ENCODE peak calls at places on chromosomes 13 and 19, in seven cellular contexts. One of them, this sample, is unnamed.

GRCh38 chr13:112657850-112658445 is 31.9 kb upstream of the ATP11A start:
- DNase-seq in natural killer cell: no peak
- DNase-seq in activated CD4-positive, CD25-positive, alpha-beta regulatory T cell: no peak
- DNase-seq in T-helper 9 cell: no peak
- DNase-seq in kidney tubule cell: peak; percentile 99
- DNase-seq in left ventricle myocardium superior: no peak
- DNase-seq in pancreas: no peak
- DNase-seq in this sample: no peak

GRCh38 chr13:27349458-27349857 is 75.0 kb upstream of the GTF3A start:
- DNase-seq in pancreas: no peak
- DNase-seq in left ventricle myocardium superior: no peak
- DNase-seq in kidney tubule cell: no peak
- DNase-seq in natural killer cell: no peak
- DNase-seq in activated CD4-positive, CD25-positive, alpha-beta regulatory T cell: no peak
- DNase-seq in T-helper 9 cell: no peak
- DNase-seq in this sample: no peak

GRCh38 chr13:91572944-91573535 is 174.6 kb downstream of the GPC5 start:
- DNase-seq in kidney tubule cell: no peak
- DNase-seq in T-helper 9 cell: no peak
- DNase-seq in activated CD4-positive, CD25-positive, alpha-beta regulatory T cell: no peak
- DNase-seq in natural killer cell: no peak
- DNase-seq in left ventricle myocardium superior: no peak
- DNase-seq in pancreas: no peak
- DNase-seq in this sample: no peak

GRCh38 chr19:19385900-19386339 is 19.6 kb upstream of the GATAD2A start:
- DNase-seq in pancreas: peak; percentile 86
- DNase-seq in activated CD4-positive, CD25-positive, alpha-beta regulatory T cell: peak; percentile 38
- DNase-seq in left ventricle myocardium superior: no peak
- DNase-seq in natural killer cell: no peak
- DNase-seq in T-helper 9 cell: peak; percentile 48
- DNase-seq in kidney tubule cell: no peak
- DNase-seq in this sample: no peak

GRCh38 chr13:86563308-86563707 is 764.1 kb upstream of the SLITRK6 start:
- DNase-seq in activated CD4-positive, CD25-positive, alpha-beta regulatory T cell: no peak
- DNase-seq in kidney tubule cell: peak; percentile 27
- DNase-seq in left ventricle myocardium superior: no peak
- DNase-seq in natural killer cell: no peak
- DNase-seq in T-helper 9 cell: no peak
- DNase-seq in pancreas: no peak
- DNase-seq in this sample: no peak

GRCh38 chr13:64817721-64818120 is 2412.4 kb downstream of the PCDH9 start:
- DNase-seq in kidney tubule cell: no peak
- DNase-seq in pancreas: no peak
- DNase-seq in left ventricle myocardium superior: no peak
- DNase-seq in natural killer cell: no peak
- DNase-seq in activated CD4-positive, CD25-positive, alpha-beta regulatory T cell: no peak
- DNase-seq in T-helper 9 cell: no peak
- DNase-seq in this sample: no peak

GRCh38 chr19:38900816-38901215 is 1.0 kb downstream of the NFKBIB start:
- DNase-seq in kidney tubule cell: no peak
- DNase-seq in natural killer cell: no peak
- DNase-seq in activated CD4-positive, CD25-positive, alpha-beta regulatory T cell: no peak
- DNase-seq in T-helper 9 cell: no peak
- DNase-seq in left ventricle myocardium superior: no peak
- DNase-seq in pancreas: no peak
- DNase-seq in this sample: no peak

GRCh38 chr13:110044521-110045200 is 258.3 kb upstream of the IRS2 start:
- DNase-seq in pancreas: no peak
- DNase-seq in left ventricle myocardium superior: no peak
- DNase-seq in T-helper 9 cell: no peak
- DNase-seq in natural killer cell: no peak
- DNase-seq in kidney tubule cell: peak; percentile 37
- DNase-seq in activated CD4-positive, CD25-positive, alpha-beta regulatory T cell: no peak
- DNase-seq in this sample: no peak

GRCh38 chr19:6828306-6828697 is 55.8 kb downstream of the VAV1 start:
- DNase-seq in activated CD4-positive, CD25-positive, alpha-beta regulatory T cell: no peak
- DNase-seq in pancreas: no peak
- DNase-seq in natural killer cell: no peak
- DNase-seq in kidney tubule cell: peak; percentile 90
- DNase-seq in T-helper 9 cell: no peak
- DNase-seq in left ventricle myocardium superior: no peak
- DNase-seq in this sample: no peak

GRCh38 chr19:51354103-51354741 is 12.0 kb downstream of the ETFB start:
- DNase-seq in kidney tubule cell: no peak
- DNase-seq in pancreas: no peak
- DNase-seq in activated CD4-positive, CD25-positive, alpha-beta regulatory T cell: no peak
- DNase-seq in T-helper 9 cell: no peak
- DNase-seq in left ventricle myocardium superior: no peak
- DNase-seq in natural killer cell: no peak
- DNase-seq in this sample: no peak

GRCh38 chr13:102399791-102400618 is 1.8 kb downstream of the FGF14 start:
- DNase-seq in activated CD4-positive, CD25-positive, alpha-beta regulatory T cell: no peak
- DNase-seq in T-helper 9 cell: no peak
- DNase-seq in kidney tubule cell: peak; percentile 19
- DNase-seq in pancreas: peak; percentile 68
- DNase-seq in natural killer cell: no peak
- DNase-seq in left ventricle myocardium superior: peak; percentile 41
- DNase-seq in this sample: no peak

GRCh38 chr13:104385409-104385808 is 1319.2 kb upstream of the SLC10A2 start:
- DNase-seq in T-helper 9 cell: no peak
- DNase-seq in kidney tubule cell: peak; percentile 74
- DNase-seq in activated CD4-positive, CD25-positive, alpha-beta regulatory T cell: no peak
- DNase-seq in natural killer cell: no peak
- DNase-seq in left ventricle myocardium superior: no peak
- DNase-seq in pancreas: no peak
- DNase-seq in this sample: no peak

GRCh38 chr19:14542721-14543328 is 13.4 kb downstream of the TECR start:
- DNase-seq in natural killer cell: no peak
- DNase-seq in left ventricle myocardium superior: no peak
- DNase-seq in kidney tubule cell: no peak
- DNase-seq in pancreas: no peak
- DNase-seq in T-helper 9 cell: no peak
- DNase-seq in activated CD4-positive, CD25-positive, alpha-beta regulatory T cell: no peak
- DNase-seq in this sample: no peak

GRCh38 chr13:41465215-41465907 is 8.0 kb downstream of the RGCC start:
- DNase-seq in kidney tubule cell: peak; percentile 90
- DNase-seq in activated CD4-positive, CD25-positive, alpha-beta regulatory T cell: peak; percentile 71
- DNase-seq in T-helper 9 cell: peak; percentile 76
- DNase-seq in natural killer cell: peak; percentile 79
- DNase-seq in left ventricle myocardium superior: peak; percentile 63
- DNase-seq in pancreas: no peak
- DNase-seq in this sample: peak; percentile 83

GRCh38 chr19:33529094-33529676 is 7.6 kb upstream of the PEPD start:
- DNase-seq in activated CD4-positive, CD25-positive, alpha-beta regulatory T cell: no peak
- DNase-seq in natural killer cell: no peak
- DNase-seq in kidney tubule cell: no peak
- DNase-seq in left ventricle myocardium superior: no peak
- DNase-seq in T-helper 9 cell: no peak
- DNase-seq in pancreas: no peak
- DNase-seq in this sample: no peak

GRCh38 chr13:113458218-113459065 is 5.2 kb upstream of the ADPRHL1 start:
- DNase-seq in T-helper 9 cell: no peak
- DNase-seq in activated CD4-positive, CD25-positive, alpha-beta regulatory T cell: no peak
- DNase-seq in pancreas: peak; percentile 55
- DNase-seq in kidney tubule cell: no peak
- DNase-seq in natural killer cell: no peak
- DNase-seq in left ventricle myocardium superior: peak; percentile 71
- DNase-seq in this sample: no peak

GRCh38 chr13:84645196-84646071 is 763.2 kb upstream of the SLITRK1 start:
- DNase-seq in left ventricle myocardium superior: no peak
- DNase-seq in T-helper 9 cell: no peak
- DNase-seq in natural killer cell: no peak
- DNase-seq in pancreas: no peak
- DNase-seq in activated CD4-positive, CD25-positive, alpha-beta regulatory T cell: no peak
- DNase-seq in kidney tubule cell: peak; percentile 84
- DNase-seq in this sample: no peak

GRCh38 chr19:7512400-7512851 is 3.5 kb upstream of the ZNF358 start:
- DNase-seq in activated CD4-positive, CD25-positive, alpha-beta regulatory T cell: no peak
- DNase-seq in left ventricle myocardium superior: no peak
- DNase-seq in pancreas: no peak
- DNase-seq in T-helper 9 cell: no peak
- DNase-seq in kidney tubule cell: no peak
- DNase-seq in natural killer cell: no peak
- DNase-seq in this sample: no peak

GRCh38 chr13:111401755-111402154 is 81.3 kb downstream of the TEX29 start:
- DNase-seq in pancreas: no peak
- DNase-seq in natural killer cell: no peak
- DNase-seq in left ventricle myocardium superior: no peak
- DNase-seq in T-helper 9 cell: no peak
- DNase-seq in activated CD4-positive, CD25-positive, alpha-beta regulatory T cell: no peak
- DNase-seq in kidney tubule cell: no peak
- DNase-seq in this sample: no peak

GRCh38 chr19:27776524-27776923 is 1436.4 kb downstream of the UQCRFS1 start:
- DNase-seq in left ventricle myocardium superior: no peak
- DNase-seq in natural killer cell: no peak
- DNase-seq in T-helper 9 cell: no peak
- DNase-seq in pancreas: no peak
- DNase-seq in activated CD4-positive, CD25-positive, alpha-beta regulatory T cell: no peak
- DNase-seq in kidney tubule cell: no peak
- DNase-seq in this sample: no peak

GRCh38 chr19:38946229-38947010 is 15.7 kb downstream of the MRPS12 start:
- DNase-seq in T-helper 9 cell: no peak
- DNase-seq in activated CD4-positive, CD25-positive, alpha-beta regulatory T cell: no peak
- DNase-seq in pancreas: no peak
- DNase-seq in left ventricle myocardium superior: no peak
- DNase-seq in natural killer cell: no peak
- DNase-seq in kidney tubule cell: no peak
- DNase-seq in this sample: no peak

GRCh38 chr13:91482427-91482826 is 84.0 kb downstream of the GPC5 start:
- DNase-seq in pancreas: no peak
- DNase-seq in kidney tubule cell: peak; percentile 2
- DNase-seq in T-helper 9 cell: no peak
- DNase-seq in natural killer cell: no peak
- DNase-seq in left ventricle myocardium superior: no peak
- DNase-seq in activated CD4-positive, CD25-positive, alpha-beta regulatory T cell: no peak
- DNase-seq in this sample: no peak

GRCh38 chr19:9309974-9310446 is 372 bp upstream of the ZNF699 start:
- DNase-seq in T-helper 9 cell: no peak
- DNase-seq in activated CD4-positive, CD25-positive, alpha-beta regulatory T cell: peak; percentile 85
- DNase-seq in left ventricle myocardium superior: peak; percentile 93
- DNase-seq in natural killer cell: no peak
- DNase-seq in kidney tubule cell: peak; percentile 87
- DNase-seq in pancreas: no peak
- DNase-seq in this sample: no peak

GRCh38 chr19:9597027-9597426 is 12.7 kb upstream of the ZNF121 start:
- DNase-seq in pancreas: no peak
- DNase-seq in T-helper 9 cell: no peak
- DNase-seq in kidney tubule cell: peak; percentile 91
- DNase-seq in activated CD4-positive, CD25-positive, alpha-beta regulatory T cell: no peak
- DNase-seq in left ventricle myocardium superior: no peak
- DNase-seq in natural killer cell: no peak
- DNase-seq in this sample: no peak

GRCh38 chr13:43071824-43072223 is 48.4 kb downstream of the DNAJC15 start:
- DNase-seq in natural killer cell: no peak
- DNase-seq in activated CD4-positive, CD25-positive, alpha-beta regulatory T cell: no peak
- DNase-seq in left ventricle myocardium superior: no peak
- DNase-seq in kidney tubule cell: no peak
- DNase-seq in pancreas: no peak
- DNase-seq in T-helper 9 cell: no peak
- DNase-seq in this sample: no peak